ENCODE peak calls at places on chromosomes 5 and 9, in six cellular contexts. G is HCT116, R is HepG2, I is K562, P is GM12878, L is H1. W is an unnamed sample.

GRCh38 chr9:37371565-37372464 is 50.7 kb upstream of the GRHPR start:
- DNase-seq in L (no peak), P (peak; percentile 63), I (no peak), R (no peak), G (no peak), W (no peak)

GRCh38 chr5:115770466-115770865 is 46.0 kb downstream of the CDO1 start:
- DNase-seq in P (no peak), L (peak; percentile 27), G (peak; percentile 12), I (peak; percentile 38), R (peak; percentile 31), W (no peak)

GRCh38 chr5:53739111-53739510 is 178.7 kb downstream of the NDUFS4 start:
- DNase-seq in L (no peak), I (no peak), G (no peak), R (no peak), P (no peak), W (no peak)

GRCh38 chr9:122387526-122387925 is 16.7 kb downstream of the PTGS1 start:
- DNase-seq in G (no peak), I (no peak), R (no peak), P (no peak), L (no peak), W (no peak)

GRCh38 chr5:35924122-35924949 is 14.1 kb downstream of the CAPSL start:
- DNase-seq in P (no peak), I (no peak), L (no peak), G (no peak), R (no peak), W (no peak)

GRCh38 chr5:16536818-16537217 is 71.2 kb upstream of the ZNF622 start:
- DNase-seq in L (no peak), R (no peak), G (no peak), P (no peak), I (no peak), W (no peak)

GRCh38 chr5:14447958-14448881 is 133.4 kb upstream of the OTULINL start:
- DNase-seq in I (no peak), P (peak; percentile 28), R (no peak), G (no peak), L (no peak), W (no peak)

GRCh38 chr5:72281430-72281763 is 38.6 kb downstream of the MRPS27 start:
- DNase-seq in G (no peak), R (no peak), P (no peak), I (no peak), L (no peak), W (no peak)

GRCh38 chr5:150413176-150413901 is 629 bp upstream of the CD74 start:
- DNase-seq in L (no peak), P (no peak), G (no peak), I (no peak), R (no peak), W (no peak)

GRCh38 chr9:127983847-127984289 is 3.1 kb upstream of the EEIG1 start:
- DNase-seq in R (no peak), I (no peak), L (no peak), G (no peak), P (peak; percentile 76), W (no peak)

GRCh38 chr5:95892784-95893354 is 68.8 kb downstream of the ELL2 start:
- DNase-seq in P (no peak), L (no peak), I (peak; percentile 61), R (peak; percentile 48), G (peak; percentile 16), W (no peak)

GRCh38 chr9:74729129-74729710 is 158.5 kb downstream of the TRPM6 start:
- DNase-seq in P (no peak), G (no peak), I (no peak), R (no peak), L (no peak), W (no peak)

DNA sequence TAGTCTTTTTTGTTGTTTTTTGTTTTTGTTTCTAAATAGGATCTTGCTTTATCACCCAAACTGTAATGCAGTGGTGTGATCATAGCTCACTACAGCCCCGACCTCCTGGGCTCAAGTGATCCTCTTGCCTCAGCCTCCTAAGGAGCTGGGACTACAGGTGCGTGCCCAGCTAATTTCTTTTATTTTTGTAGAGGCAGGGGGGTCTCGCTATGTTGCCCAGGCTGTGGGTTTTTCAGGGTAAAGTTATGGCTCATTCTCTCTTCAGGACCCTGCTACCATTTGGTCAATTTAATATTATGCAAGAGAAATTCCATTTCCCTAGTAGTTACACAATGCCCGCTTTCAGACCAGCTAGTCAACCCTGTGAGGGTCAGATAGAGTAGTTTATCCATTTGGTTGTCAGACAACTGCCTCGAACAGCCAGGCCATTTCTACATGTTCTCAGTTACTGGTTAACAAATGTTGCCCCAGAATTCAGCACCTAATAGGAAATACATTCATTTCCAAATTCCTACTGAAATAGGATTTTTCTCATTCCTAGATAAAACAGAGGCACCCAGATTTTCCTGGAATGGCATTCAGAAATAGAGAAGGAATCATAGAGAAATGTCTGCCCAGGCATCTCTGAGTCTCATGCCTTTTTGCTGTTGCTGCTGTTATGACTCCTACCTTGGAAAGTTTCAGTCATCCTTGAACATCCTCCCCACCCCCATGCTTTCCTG is 6.4 kb upstream of the GLIS3 start:
- DNase-seq in G (no peak), I (no peak), L (no peak), R (peak; percentile 71), P (no peak), W (no peak)
- TF ChIP-seq ZNF274 in G (no peak), I (no peak), L (no peak), R (no peak), P (no peak), W (no peak)

GRCh38 chr5:132480546-132481242 is 9.9 kb downstream of the IRF1 start:
- DNase-seq in L (no peak), P (no peak), R (no peak), G (no peak), I (no peak), W (no peak)
- H3K4me1 ChIP-seq in L (no peaks in the 10 kb centered on the region), P (peaks cover 34% of the 10 kb centered on the region), R (peaks cover 44% of the 10 kb centered on the region), G (no peaks in the 10 kb centered on the region), I (peaks cover 13% of the 10 kb centered on the region), W (peaks cover 4% of the 10 kb centered on the region)

DNA sequence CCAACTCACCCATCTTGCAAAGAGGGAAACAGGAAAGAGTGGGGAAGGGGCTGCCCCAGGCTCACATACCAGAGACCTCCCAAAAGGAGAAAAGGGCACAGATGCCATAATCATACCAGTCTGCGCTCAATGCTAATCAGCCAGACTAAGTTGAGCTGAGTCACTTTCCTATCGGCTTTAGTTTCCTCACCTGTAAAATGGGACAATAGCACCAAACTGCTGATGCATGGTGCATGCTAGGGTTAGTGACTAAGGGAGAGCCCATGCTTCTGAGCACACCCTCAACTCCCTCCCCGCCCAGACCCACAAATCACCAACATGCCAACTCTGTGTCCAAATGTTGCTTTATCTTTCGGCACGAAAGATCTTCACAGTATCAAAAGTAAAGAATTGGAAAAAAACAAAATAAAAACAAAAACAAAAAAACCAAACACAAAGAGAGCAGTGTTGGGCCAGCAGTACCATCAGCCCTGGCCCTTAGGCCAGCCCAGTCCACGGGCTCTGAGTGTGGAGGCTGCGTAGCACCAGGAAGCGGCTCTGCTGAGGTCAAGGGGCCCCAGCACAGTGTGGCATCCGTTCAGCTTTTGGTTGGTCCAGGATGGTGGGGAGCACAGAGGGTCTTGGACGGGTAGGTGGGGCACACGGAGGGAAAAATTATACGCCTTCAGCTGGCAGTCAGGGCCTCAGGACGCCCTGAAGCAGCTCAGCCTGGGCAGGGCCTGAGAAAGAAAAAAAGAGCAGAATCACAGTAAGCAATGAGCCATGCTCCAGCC is 2.9 kb upstream of the DDX41 start:
- DNase-seq in P (no peak), I (no peak), R (no peak), G (no peak), L (no peak), W (no peak)
- H3K36me3 ChIP-seq in P (peaks cover 13% of the 10 kb centered on the region), I (peaks cover 66% of the 10 kb centered on the region), R (peaks cover 53% of the 10 kb centered on the region), G (peaks cover 15% of the 10 kb centered on the region), L (peaks cover 29% of the 10 kb centered on the region), W (peaks cover 74% of the 10 kb centered on the region)

GRCh38 chr9:18865542-18865941 is 167.5 kb downstream of the SAXO1 start:
- DNase-seq in P (no peak), G (no peak), R (no peak), L (no peak), I (no peak), W (no peak)

GRCh38 chr9:18864516-18864915 is 168.5 kb downstream of the SAXO1 start:
- DNase-seq in R (no peak), L (no peak), G (no peak), P (no peak), I (no peak), W (no peak)

GRCh38 chr9:18863821-18864220 is 169.2 kb downstream of the SAXO1 start:
- DNase-seq in G (no peak), I (no peak), P (no peak), R (no peak), L (no peak), W (no peak)

GRCh38 chr9:18857769-18858168 is 175.2 kb downstream of the SAXO1 start:
- DNase-seq in L (no peak), I (no peak), G (no peak), R (no peak), P (no peak), W (no peak)

GRCh38 chr9:18861599-18862546 is 171.1 kb downstream of the SAXO1 start:
- DNase-seq in G (no peak), I (no peak), P (no peak), R (no peak), L (no peak), W (peak; percentile 20)
- TF ChIP-seq ZNF274 in G (no peak), I (no peak), P (no peak), R (no peak), L (no peak), W (no peak)

GRCh38 chr9:133114886-133115603 is 6.0 kb downstream of the RALGDS start:
- DNase-seq in I (no peak), R (no peak), L (no peak), P (no peak), G (no peak), W (no peak)
- H3K4me1 ChIP-seq in I (peaks cover 81% of the 10 kb centered on the region), R (peaks cover 34% of the 10 kb centered on the region), L (peaks cover 7% of the 10 kb centered on the region), P (peaks cover 67% of the 10 kb centered on the region), G (peaks cover 3% of the 10 kb centered on the region), W (peaks cover 71% of the 10 kb centered on the region)

GRCh38 chr5:127536687-127537086 is 19.2 kb downstream of the PRRC1 start:
- DNase-seq in R (no peak), P (no peak), I (no peak), L (no peak), G (no peak), W (no peak)
- H3K36me3 ChIP-seq in R (peaks cover 69% of the 10 kb centered on the region), P (peaks cover 4% of the 10 kb centered on the region), I (peaks cover 83% of the 10 kb centered on the region), L (peaks cover 44% of the 10 kb centered on the region), G (peaks cover 54% of the 10 kb centered on the region), W (peaks cover 84% of the 10 kb centered on the region)

GRCh38 chr9:133584167-133584558 is 25.0 kb downstream of the FAM163B start:
- DNase-seq in P (no peak), L (no peak), I (no peak), R (no peak), G (no peak), W (no peak)

GRCh38 chr9:133583586-133583985 is 25.6 kb downstream of the FAM163B start:
- DNase-seq in P (no peak), R (no peak), I (no peak), G (no peak), L (no peak), W (no peak)

GRCh38 chr9:133582501-133583045 is 26.6 kb downstream of the FAM163B start:
- DNase-seq in L (no peak), R (no peak), I (no peak), G (no peak), P (no peak), W (no peak)

GRCh38 chr9:133581553-133582343 is 27.4 kb downstream of the FAM163B start:
- DNase-seq in R (no peak), P (no peak), L (no peak), G (no peak), I (no peak), W (no peak)

DNA sequence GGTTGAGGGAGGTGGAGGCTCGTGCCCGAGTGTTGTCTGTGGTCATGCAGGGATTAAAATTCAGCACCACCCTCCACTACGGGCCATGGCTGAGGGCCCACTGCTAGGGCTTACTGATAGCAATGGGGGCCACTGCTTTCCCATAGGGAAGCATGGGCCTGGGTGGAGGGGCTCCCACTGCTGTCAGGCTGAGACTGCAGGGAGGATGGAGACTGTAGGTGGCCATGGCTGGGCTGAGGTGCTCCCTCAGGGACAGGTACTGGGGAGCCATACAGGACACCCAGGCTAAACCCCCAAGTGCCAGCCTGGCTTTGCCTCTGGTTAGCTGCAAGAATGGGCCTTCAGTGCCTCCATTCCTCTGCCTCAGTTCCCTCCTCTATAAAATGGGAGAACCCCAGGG is 26.1 kb downstream of the FAM163B start:
- DNase-seq in P (no peak), L (no peak), R (no peak), I (no peak), G (no peak), W (no peak)
- TF ChIP-seq ZNF274 in P (no peak), L (no peak), R (no peak), I (no peak), G (no peak), W (no peak)

W was measured in NT2/D1.